ENCODE peak calls at places on chromosome 2, in nine cellular contexts. K is activated CD4-positive, CD25-positive, alpha-beta regulatory T cell; U is MM.1S; J is nephron progenitor cell; W is sciatic nerve; X is foreskin fibroblast; D is activated CD4-positive, alpha-beta T cell treated with anti-CD3 and anti-CD28 coated beads for 36 hours; Q is NCI-H1105; M is AG08395. G is an unnamed sample.
A peak's percentile ranks its signal among the peaks of the same experiment; 100 is the strongest.

GRCh38 chr2:223901854-223902253 is 43.3 kb downstream of the WDFY1 start:
- DNase-seq in X (no peak), K (no peak), U (peak; percentile 82), W (no peak), D (no peak), M (no peak), Q (no peak), J (no peak), G (no peak)

GRCh38 chr2:176110975-176111663 is 4.0 kb downstream of the HOXD11 start:
- DNase-seq in U (peak; percentile 34), K (no peak), W (no peak), D (peak; percentile 60), X (no peak), J (peak; percentile 83), Q (peak; percentile 84), M (peak; percentile 60), G (no peak)

GRCh38 chr2:47187124-47187523 is 32.0 kb upstream of the STPG4 start:
- DNase-seq in U (no peak), X (no peak), Q (no peak), M (no peak), W (no peak), J (no peak), D (no peak), K (no peak), G (no peak)

GRCh38 chr2:239609162-239609561 is 208.3 kb upstream of the HDAC4 start:
- DNase-seq in U (no peak), K (no peak), J (no peak), Q (no peak), X (no peak), D (no peak), M (no peak), W (peak; percentile 53), G (no peak)

GRCh38 chr2:226690471-226691024 is 109.1 kb downstream of the IRS1 start:
- DNase-seq in D (no peak), J (no peak), Q (no peak), W (no peak), U (no peak), K (no peak), M (no peak), X (no peak), G (no peak)

GRCh38 chr2:240401781-240402551 is 33.5 kb upstream of the GPC1 start:
- DNase-seq in J (no peak), W (peak; percentile 44), U (no peak), X (no peak), Q (no peak), M (no peak), K (no peak), D (no peak), G (no peak)

GRCh38 chr2:21025690-21026478 is 18.0 kb downstream of the APOB start:
- DNase-seq in X (no peak), K (no peak), U (no peak), Q (no peak), D (no peak), M (no peak), W (no peak), J (no peak), G (no peak)

GRCh38 chr2:73998451-73998850 is 13.7 kb downstream of the TET3 start:
- DNase-seq in M (no peak), Q (no peak), J (no peak), W (no peak), U (no peak), X (no peak), K (no peak), D (peak; percentile 55), G (no peak)

GRCh38 chr2:170895023-170895759 is 33.9 kb upstream of the GORASP2 start:
- DNase-seq in U (no peak), K (no peak), W (no peak), X (peak; percentile 51), D (no peak), Q (no peak), J (no peak), M (peak; percentile 37), G (no peak)

GRCh38 chr2:84823788-84824187 is 57.1 kb downstream of the TRABD2A start:
- DNase-seq in X (no peak), M (no peak), W (no peak), Q (no peak), J (no peak), K (no peak), D (no peak), U (no peak), G (no peak)

GRCh38 chr2:15560404-15560987 is 638 bp downstream of the NBAS start:
- DNase-seq in M (peak; percentile 53), X (peak; percentile 57), Q (peak; percentile 36), J (peak; percentile 32), D (peak; percentile 45), W (no peak), K (no peak), U (peak; percentile 8), G (no peak)

GRCh38 chr2:43576983-43577892 is 18.6 kb downstream of the THADA start:
- DNase-seq in X (peak; percentile 79), K (no peak), W (no peak), U (peak; percentile 38), D (peak; percentile 46), Q (peak; percentile 18), J (peak; percentile 18), M (peak; percentile 74), G (no peak)

GRCh38 chr2:203875471-203875870 is 7.9 kb downstream of the CTLA4 start:
- DNase-seq in W (no peak), J (no peak), U (no peak), M (no peak), Q (no peak), X (no peak), K (peak; percentile 25), D (peak; percentile 36), G (no peak)

GRCh38 chr2:98892871-98893270 is 43.2 kb downstream of the CRACDL start:
- DNase-seq in Q (no peak), J (no peak), U (no peak), D (no peak), X (no peak), W (peak; percentile 21), M (no peak), K (no peak), G (no peak)

G was measured in substantia nigra.